ENCODE peak calls at places on chromosomes 11 and 22, in ten cellular contexts. One of them, this sample, is unnamed. For H4K20me1, the result is how much of the 10 kb centered on the place peaks cover.

GRCh38 chr11:125211191-125211953 is 46.8 kb downstream of the PKNOX2 start:
- DNase-seq in K562: no peak
- DNase-seq in endothelial cell of umbilical vein: no peak
- DNase-seq in hepatocyte: no peak
- DNase-seq in Karpas-422: no peak
- DNase-seq in GM23248: no peak
- DNase-seq in fibroblast of lung: peak
- DNase-seq in HCT116: no peak
- DNase-seq in mammary epithelial cell: no peak
- DNase-seq in IMR-90: peak
- DNase-seq in this sample: no peak

GRCh38 chr11:35337136-35337918 is 82.0 kb downstream of the SLC1A2 start:
- DNase-seq in K562: peak
- DNase-seq in endothelial cell of umbilical vein: peak
- DNase-seq in hepatocyte: peak
- DNase-seq in Karpas-422: no peak
- DNase-seq in GM23248: peak
- DNase-seq in fibroblast of lung: peak
- DNase-seq in HCT116: peak
- DNase-seq in mammary epithelial cell: peak
- DNase-seq in IMR-90: peak
- DNase-seq in this sample: peak

GRCh38 chr11:62269654-62270278 is at the start of gene SCGB2A2:
- DNase-seq in K562: peak
- DNase-seq in endothelial cell of umbilical vein: no peak
- DNase-seq in hepatocyte: no peak
- DNase-seq in Karpas-422: no peak
- DNase-seq in GM23248: no peak
- DNase-seq in fibroblast of lung: no peak
- DNase-seq in HCT116: peak
- DNase-seq in mammary epithelial cell: peak
- DNase-seq in IMR-90: no peak
- DNase-seq in this sample: no peak

GRCh38 chr22:41445171-41446056 is 1.2 kb downstream of the TOB2 start:
- DNase-seq in K562: peak
- DNase-seq in endothelial cell of umbilical vein: peak
- DNase-seq in hepatocyte: peak
- DNase-seq in Karpas-422: peak
- DNase-seq in GM23248: peak
- DNase-seq in fibroblast of lung: no peak
- DNase-seq in HCT116: no peak
- DNase-seq in mammary epithelial cell: peak
- DNase-seq in IMR-90: no peak
- DNase-seq in this sample: no peak

GRCh38 chr11:69350596-69350995 is 56.6 kb downstream of the MYEOV start:
- DNase-seq in K562: no peak
- DNase-seq in endothelial cell of umbilical vein: no peak
- DNase-seq in hepatocyte: no peak
- DNase-seq in Karpas-422: no peak
- DNase-seq in GM23248: no peak
- DNase-seq in fibroblast of lung: no peak
- DNase-seq in HCT116: no peak
- DNase-seq in mammary epithelial cell: no peak
- DNase-seq in IMR-90: no peak
- DNase-seq in this sample: no peak

GRCh38 chr11:83151274-83151977 is 5.5 kb upstream of the PCF11 start:
- DNase-seq in K562: peak
- DNase-seq in endothelial cell of umbilical vein: no peak
- DNase-seq in hepatocyte: peak
- DNase-seq in Karpas-422: peak
- DNase-seq in GM23248: no peak
- DNase-seq in fibroblast of lung: no peak
- DNase-seq in HCT116: no peak
- DNase-seq in mammary epithelial cell: peak
- DNase-seq in IMR-90: no peak
- DNase-seq in this sample: peak

GRCh38 chr11:18527512-18527911 is 770 bp upstream of the TSG101 start:
- DNase-seq in K562: no peak
- DNase-seq in endothelial cell of umbilical vein: peak
- DNase-seq in hepatocyte: peak
- DNase-seq in Karpas-422: peak
- DNase-seq in GM23248: peak
- DNase-seq in fibroblast of lung: peak
- DNase-seq in HCT116: no peak
- DNase-seq in mammary epithelial cell: peak
- DNase-seq in IMR-90: peak
- DNase-seq in this sample: peak

GRCh38 chr22:37196539-37197450 is 8.7 kb upstream of the C1QTNF6 start:
- DNase-seq in K562: no peak
- DNase-seq in endothelial cell of umbilical vein: peak
- DNase-seq in hepatocyte: peak
- DNase-seq in Karpas-422: no peak
- DNase-seq in GM23248: peak
- DNase-seq in fibroblast of lung: peak
- DNase-seq in HCT116: peak
- DNase-seq in mammary epithelial cell: peak
- DNase-seq in IMR-90: peak
- DNase-seq in this sample: peak

GRCh38 chr22:48070083-48070482 is 1307.6 kb downstream of the TBC1D22A start:
- DNase-seq in K562: no peak
- DNase-seq in endothelial cell of umbilical vein: no peak
- DNase-seq in hepatocyte: no peak
- DNase-seq in Karpas-422: no peak
- DNase-seq in GM23248: no peak
- DNase-seq in fibroblast of lung: no peak
- DNase-seq in HCT116: no peak
- DNase-seq in mammary epithelial cell: no peak
- DNase-seq in IMR-90: no peak
- DNase-seq in this sample: no peak

GRCh38 chr11:1934326-1935155 is 12.6 kb upstream of the MRPL23 start:
- DNase-seq in K562: no peak
- DNase-seq in endothelial cell of umbilical vein: no peak
- DNase-seq in hepatocyte: no peak
- DNase-seq in Karpas-422: no peak
- DNase-seq in GM23248: no peak
- DNase-seq in fibroblast of lung: no peak
- DNase-seq in HCT116: no peak
- DNase-seq in mammary epithelial cell: no peak
- DNase-seq in IMR-90: no peak
- DNase-seq in this sample: no peak

GRCh38 chr22:25853501-25853900 is 111.5 kb downstream of the MYO18B start:
- DNase-seq in K562: peak
- DNase-seq in endothelial cell of umbilical vein: no peak
- DNase-seq in hepatocyte: no peak
- DNase-seq in Karpas-422: no peak
- DNase-seq in GM23248: peak
- DNase-seq in fibroblast of lung: no peak
- DNase-seq in HCT116: no peak
- DNase-seq in mammary epithelial cell: no peak
- DNase-seq in IMR-90: no peak
- DNase-seq in this sample: no peak

GRCh38 chr11:16001899-16002426 is 354.4 kb downstream of the SOX6 start:
- DNase-seq in K562: no peak
- DNase-seq in endothelial cell of umbilical vein: peak
- DNase-seq in hepatocyte: peak
- DNase-seq in Karpas-422: no peak
- DNase-seq in GM23248: peak
- DNase-seq in fibroblast of lung: peak
- DNase-seq in HCT116: peak
- DNase-seq in mammary epithelial cell: peak
- DNase-seq in IMR-90: peak
- DNase-seq in this sample: peak

GRCh38 chr11:99952816-99953215 is 734.3 kb upstream of the ARHGAP42 start:
- DNase-seq in K562: no peak
- DNase-seq in endothelial cell of umbilical vein: no peak
- DNase-seq in hepatocyte: no peak
- DNase-seq in Karpas-422: no peak
- DNase-seq in GM23248: peak
- DNase-seq in fibroblast of lung: no peak
- DNase-seq in HCT116: no peak
- DNase-seq in mammary epithelial cell: peak
- DNase-seq in IMR-90: no peak
- DNase-seq in this sample: peak

GRCh38 chr22:22684605-22685561 is 40.5 kb downstream of the GGTLC2 start:
- DNase-seq in K562: peak
- DNase-seq in endothelial cell of umbilical vein: no peak
- DNase-seq in hepatocyte: peak
- DNase-seq in Karpas-422: peak
- DNase-seq in GM23248: peak
- DNase-seq in fibroblast of lung: peak
- DNase-seq in HCT116: no peak
- DNase-seq in mammary epithelial cell: no peak
- DNase-seq in IMR-90: peak
- DNase-seq in this sample: no peak

DNA sequence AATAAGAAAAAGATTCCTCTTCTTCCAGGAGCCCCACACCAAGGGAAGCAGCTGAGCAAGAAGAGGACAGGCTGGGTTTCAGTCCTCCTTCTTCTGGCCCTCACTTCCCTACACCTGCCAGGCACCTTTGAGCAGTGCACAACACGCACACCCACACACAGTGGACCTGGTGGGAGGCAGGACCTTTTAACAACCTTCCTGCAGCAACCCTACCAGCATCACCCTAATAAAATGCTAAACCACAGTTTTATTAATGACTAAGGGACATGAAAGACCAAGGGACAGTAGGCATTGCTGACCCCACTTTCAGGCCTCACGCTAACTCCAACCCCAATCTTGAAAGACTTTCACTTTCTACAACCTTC is 12.2 kb downstream of the ARAP1 start:
- DNase-seq in K562: no peak
- DNase-seq in endothelial cell of umbilical vein: no peak
- DNase-seq in hepatocyte: no peak
- DNase-seq in Karpas-422: peak
- DNase-seq in GM23248: no peak
- DNase-seq in fibroblast of lung: no peak
- DNase-seq in HCT116: no peak
- DNase-seq in mammary epithelial cell: no peak
- DNase-seq in IMR-90: no peak
- DNase-seq in this sample: no peak
- H3K27ac ChIP-seq in K562: peak
- H3K27ac ChIP-seq in endothelial cell of umbilical vein: no peak
- H3K27ac ChIP-seq in hepatocyte: no peak
- H3K27ac ChIP-seq in Karpas-422: peak
- H3K27ac ChIP-seq in GM23248: no peak
- H3K27ac ChIP-seq in fibroblast of lung: no peak
- H3K27ac ChIP-seq in HCT116: no peak
- H3K27ac ChIP-seq in mammary epithelial cell: no peak
- H3K27ac ChIP-seq in IMR-90: no peak
- H3K27ac ChIP-seq in this sample: peak

DNA sequence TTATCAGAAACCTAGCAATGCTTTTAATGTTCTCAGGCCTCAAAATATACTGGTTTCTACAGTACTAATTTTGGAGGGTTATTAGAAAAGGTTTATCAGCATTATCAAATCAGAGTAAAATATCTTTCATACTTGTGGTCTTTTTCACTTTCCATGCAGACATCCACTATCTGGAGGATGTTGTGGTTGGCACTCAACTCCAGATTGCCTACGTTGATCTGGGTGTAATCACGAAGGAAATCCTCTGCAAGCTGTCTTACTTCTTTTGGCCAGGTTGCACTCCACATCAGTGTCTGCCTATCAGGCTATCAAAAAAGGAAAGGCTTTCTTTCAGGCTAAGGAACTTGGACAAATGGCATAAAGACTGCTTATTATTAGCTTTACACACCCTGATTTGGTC is 11.6 kb downstream of the DDX17 start:
- DNase-seq in K562: no peak
- DNase-seq in endothelial cell of umbilical vein: no peak
- DNase-seq in hepatocyte: no peak
- DNase-seq in Karpas-422: no peak
- DNase-seq in GM23248: no peak
- DNase-seq in fibroblast of lung: no peak
- DNase-seq in HCT116: no peak
- DNase-seq in mammary epithelial cell: no peak
- DNase-seq in IMR-90: peak
- DNase-seq in this sample: no peak
- H4K20me1 ChIP-seq in K562: under half
- H4K20me1 ChIP-seq in endothelial cell of umbilical vein: under half
- H4K20me1 ChIP-seq in hepatocyte: half or more
- H4K20me1 ChIP-seq in Karpas-422: under half
- H4K20me1 ChIP-seq in GM23248: under half
- H4K20me1 ChIP-seq in fibroblast of lung: under half
- H4K20me1 ChIP-seq in HCT116: under half
- H4K20me1 ChIP-seq in mammary epithelial cell: under half
- H4K20me1 ChIP-seq in IMR-90: half or more
- H4K20me1 ChIP-seq in this sample: half or more

GRCh38 chr11:118238947-118239346 is 13.2 kb downstream of the MPZL3 start:
- DNase-seq in K562: no peak
- DNase-seq in endothelial cell of umbilical vein: no peak
- DNase-seq in hepatocyte: no peak
- DNase-seq in Karpas-422: no peak
- DNase-seq in GM23248: no peak
- DNase-seq in fibroblast of lung: no peak
- DNase-seq in HCT116: no peak
- DNase-seq in mammary epithelial cell: no peak
- DNase-seq in IMR-90: no peak
- DNase-seq in this sample: no peak
- H3K27ac ChIP-seq in K562: no peak
- H3K27ac ChIP-seq in endothelial cell of umbilical vein: no peak
- H3K27ac ChIP-seq in hepatocyte: no peak
- H3K27ac ChIP-seq in Karpas-422: no peak
- H3K27ac ChIP-seq in GM23248: no peak
- H3K27ac ChIP-seq in fibroblast of lung: no peak
- H3K27ac ChIP-seq in HCT116: no peak
- H3K27ac ChIP-seq in mammary epithelial cell: no peak
- H3K27ac ChIP-seq in IMR-90: no peak
- H3K27ac ChIP-seq in this sample: peak

GRCh38 chr11:61132646-61133045 is 28.6 kb downstream of the VPS37C start:
- DNase-seq in K562: no peak
- DNase-seq in endothelial cell of umbilical vein: no peak
- DNase-seq in hepatocyte: no peak
- DNase-seq in Karpas-422: no peak
- DNase-seq in GM23248: no peak
- DNase-seq in fibroblast of lung: no peak
- DNase-seq in HCT116: no peak
- DNase-seq in mammary epithelial cell: no peak
- DNase-seq in IMR-90: no peak
- DNase-seq in this sample: no peak

GRCh38 chr11:61133145-61133544 is 28.1 kb downstream of the VPS37C start:
- DNase-seq in K562: no peak
- DNase-seq in endothelial cell of umbilical vein: no peak
- DNase-seq in hepatocyte: no peak
- DNase-seq in Karpas-422: no peak
- DNase-seq in GM23248: no peak
- DNase-seq in fibroblast of lung: no peak
- DNase-seq in HCT116: no peak
- DNase-seq in mammary epithelial cell: no peak
- DNase-seq in IMR-90: no peak
- DNase-seq in this sample: no peak

GRCh38 chr11:61131998-61132555 is 29.1 kb downstream of the VPS37C start:
- DNase-seq in K562: no peak
- DNase-seq in endothelial cell of umbilical vein: no peak
- DNase-seq in hepatocyte: no peak
- DNase-seq in Karpas-422: no peak
- DNase-seq in GM23248: no peak
- DNase-seq in fibroblast of lung: no peak
- DNase-seq in HCT116: no peak
- DNase-seq in mammary epithelial cell: no peak
- DNase-seq in IMR-90: no peak
- DNase-seq in this sample: no peak

GRCh38 chr11:61134801-61135257 is 26.4 kb downstream of the VPS37C start:
- DNase-seq in K562: no peak
- DNase-seq in endothelial cell of umbilical vein: no peak
- DNase-seq in hepatocyte: no peak
- DNase-seq in Karpas-422: no peak
- DNase-seq in GM23248: no peak
- DNase-seq in fibroblast of lung: no peak
- DNase-seq in HCT116: no peak
- DNase-seq in mammary epithelial cell: no peak
- DNase-seq in IMR-90: no peak
- DNase-seq in this sample: no peak

GRCh38 chr11:61133956-61134662 is 27.1 kb downstream of the VPS37C start:
- DNase-seq in K562: no peak
- DNase-seq in endothelial cell of umbilical vein: no peak
- DNase-seq in hepatocyte: no peak
- DNase-seq in Karpas-422: no peak
- DNase-seq in GM23248: no peak
- DNase-seq in fibroblast of lung: no peak
- DNase-seq in HCT116: no peak
- DNase-seq in mammary epithelial cell: no peak
- DNase-seq in IMR-90: no peak
- DNase-seq in this sample: no peak
- H4K20me1 ChIP-seq in K562: under half
- H4K20me1 ChIP-seq in endothelial cell of umbilical vein: under half
- H4K20me1 ChIP-seq in hepatocyte: under half
- H4K20me1 ChIP-seq in Karpas-422: under half
- H4K20me1 ChIP-seq in GM23248: under half
- H4K20me1 ChIP-seq in fibroblast of lung: under half
- H4K20me1 ChIP-seq in HCT116: under half
- H4K20me1 ChIP-seq in mammary epithelial cell: under half
- H4K20me1 ChIP-seq in IMR-90: half or more
- H4K20me1 ChIP-seq in this sample: under half

This sample was measured in PC-9.